ENCODE peak calls at places on chromosome 22, in seven cellular contexts. A is dorsolateral prefrontal cortex, J is astrocyte of the spinal cord, M is lower lobe of right lung, H is BJ, D is IMR-90, B is uterus. F is an unnamed sample.

GRCh38 chr22:45916515-45916914 is 60.4 kb downstream of the WNT7B start:
- DNase-seq in J (peak), M (no peak), H (no peak), A (no peak), B (no peak), D (no peak), F (no peak)

GRCh38 chr22:29109853-29110252 is 37.0 kb downstream of the KREMEN1 start:
- DNase-seq in J (no peak), A (no peak), D (peak), B (no peak), H (no peak), M (no peak), F (no peak)

GRCh38 chr22:17924735-17925727 is 99.3 kb downstream of the MICAL3 start:
- DNase-seq in J (no peak), A (no peak), D (no peak), B (peak), M (no peak), H (no peak), F (no peak)

GRCh38 chr22:18975434-18976196 is 39.5 kb upstream of the PRODH start:
- DNase-seq in M (peak), J (no peak), A (no peak), D (no peak), H (no peak), B (no peak), F (no peak)

GRCh38 chr22:23557036-23557435 is 23.1 kb downstream of the IGLL1 start:
- DNase-seq in A (no peak), H (no peak), J (no peak), M (no peak), B (no peak), D (no peak), F (no peak)

GRCh38 chr22:27130949-27131745 is 473.8 kb downstream of the MIAT start:
- DNase-seq in H (no peak), J (no peak), A (no peak), D (no peak), M (no peak), B (no peak), F (no peak)

GRCh38 chr22:29883831-29884139 is 811 bp downstream of the MTMR3 start:
- DNase-seq in M (no peak), J (peak), D (peak), H (no peak), A (no peak), B (no peak), F (no peak)

GRCh38 chr22:45709866-45710265 is 38.2 kb downstream of the ATXN10 start:
- DNase-seq in D (peak), H (peak), J (peak), M (no peak), A (no peak), B (no peak), F (no peak)

GRCh38 chr22:19134176-19134831 is 3.2 kb downstream of the TSSK2 start:
- DNase-seq in A (no peak), J (no peak), H (no peak), B (no peak), M (no peak), D (no peak), F (no peak)

GRCh38 chr22:45638834-45639746 is 32.5 kb upstream of the ATXN10 start:
- DNase-seq in A (no peak), B (peak), H (no peak), D (no peak), J (peak), M (peak), F (no peak)

GRCh38 chr22:42489000-42489399 is 30.6 kb downstream of the RRP7A start:
- DNase-seq in J (no peak), M (no peak), B (no peak), D (no peak), H (no peak), A (no peak), F (no peak)

GRCh38 chr22:18024276-18024939 is at the start of gene MICAL3:
- DNase-seq in J (peak), B (peak), A (peak), D (peak), M (no peak), H (no peak), F (no peak)

GRCh38 chr22:17638182-17638431 is 450 bp upstream of the BCL2L13 start:
- DNase-seq in A (no peak), D (no peak), B (no peak), M (no peak), H (no peak), J (no peak), F (peak)

GRCh38 chr22:30424471-30425326 is 869 bp upstream of the MTFP1 start:
- DNase-seq in H (no peak), A (no peak), D (peak), B (no peak), J (no peak), M (no peak), F (peak)

GRCh38 chr22:46421272-46421671 is 85.8 kb downstream of the TRMU start:
- DNase-seq in A (no peak), M (peak), D (no peak), J (no peak), B (no peak), H (no peak), F (no peak)

GRCh38 chr22:45775062-45775461 is 103.4 kb downstream of the ATXN10 start:
- DNase-seq in M (no peak), J (no peak), D (no peak), B (no peak), A (no peak), H (no peak), F (no peak)

GRCh38 chr22:29871684-29872083 is 11.3 kb upstream of the MTMR3 start:
- DNase-seq in J (no peak), M (no peak), A (no peak), D (no peak), H (no peak), B (peak), F (no peak)

GRCh38 chr22:35978889-35979288 is 49.7 kb downstream of the RBFOX2 start:
- DNase-seq in B (peak), D (no peak), M (no peak), A (no peak), H (no peak), J (no peak), F (no peak)

GRCh38 chr22:23404689-23405365 is 175.3 kb downstream of the IGLL1 start:
- DNase-seq in B (no peak), D (peak), H (no peak), M (no peak), J (peak), A (no peak), F (no peak)

GRCh38 chr22:37033605-37034430 is 14.3 kb downstream of the MPST start:
- DNase-seq in D (no peak), B (no peak), H (no peak), A (no peak), J (no peak), M (no peak), F (no peak)

GRCh38 chr22:24066260-24066659 is 55.2 kb downstream of the CABIN1 start:
- DNase-seq in H (no peak), D (no peak), M (no peak), A (no peak), J (no peak), B (no peak), F (no peak)

GRCh38 chr22:29470159-29470855 is 9.7 kb upstream of the NEFH start:
- DNase-seq in M (peak), H (no peak), B (no peak), A (peak), J (peak), D (peak), F (no peak)

GRCh38 chr22:30327864-30328345 is 1.2 kb upstream of the TBC1D10A start:
- DNase-seq in J (no peak), B (no peak), M (no peak), A (no peak), H (no peak), D (no peak), F (no peak)

DNA sequence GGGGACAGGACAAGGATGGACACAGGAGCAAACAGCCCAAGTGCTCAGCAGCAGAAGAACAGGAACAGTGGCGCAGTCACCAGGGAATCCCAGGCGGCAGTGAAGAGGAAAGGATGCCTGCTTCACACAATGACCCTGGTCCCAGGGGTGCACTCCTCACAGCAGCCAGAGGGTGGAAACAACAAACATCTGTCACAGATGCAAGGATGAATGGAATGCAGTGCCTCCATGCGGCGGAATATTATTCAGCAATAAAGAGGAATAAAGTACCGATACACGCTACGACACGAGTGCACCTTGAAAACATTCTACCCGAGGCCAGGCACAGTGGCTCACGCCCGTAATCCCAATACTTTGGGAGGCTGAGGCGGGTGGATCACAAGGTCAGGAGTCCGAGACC is 12.7 kb downstream of the CSNK1E start:
- DNase-seq in D (no peak), H (no peak), A (no peak), M (no peak), B (no peak), J (no peak), F (no peak)
- TF ChIP-seq CTCF in D (peak), H (no peak), A (peak), M (no peak), B (peak), J (no peak), F (peak)

DNA sequence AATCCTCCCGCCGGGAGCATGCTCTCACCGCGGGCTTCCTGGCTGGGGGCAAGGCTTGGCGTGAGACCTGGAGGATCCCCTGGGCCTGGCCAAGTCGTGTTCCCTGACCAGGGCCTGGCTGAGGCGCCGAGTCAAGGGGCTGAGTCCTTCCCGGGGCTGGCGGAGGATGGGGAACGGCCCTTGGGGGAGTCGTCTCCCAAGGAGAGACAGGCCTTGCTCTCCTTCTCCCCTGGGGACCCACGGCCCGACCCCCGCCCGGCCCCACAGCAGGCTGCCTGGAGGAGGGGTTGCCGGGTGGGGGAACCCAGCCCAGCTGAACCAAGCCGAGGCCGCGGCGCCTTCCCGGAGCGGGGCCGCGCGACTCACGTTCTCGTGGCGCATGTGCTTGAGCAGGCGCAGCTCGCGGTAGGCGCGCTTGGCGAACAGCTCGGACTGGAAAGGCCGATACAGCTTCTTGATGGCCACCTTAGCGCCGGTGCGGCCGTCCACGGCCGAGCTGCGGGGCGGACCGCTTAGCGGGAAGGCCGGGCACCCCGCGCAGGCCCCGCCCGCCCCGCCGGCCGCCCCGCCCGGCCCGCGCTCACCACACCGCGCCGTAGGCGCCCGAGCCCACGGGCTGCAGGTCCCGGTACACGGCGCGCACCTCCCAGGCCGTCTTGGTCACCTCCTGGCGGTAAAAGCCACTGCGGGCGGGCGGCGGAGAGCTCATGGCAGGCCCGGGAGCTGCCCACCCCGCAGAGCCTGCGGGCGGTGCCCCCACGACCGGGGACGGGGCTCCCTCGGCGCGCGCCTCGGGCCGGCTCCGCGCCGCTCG is 475 bp downstream of the MAPK12 start:
- DNase-seq in J (peak), A (peak), D (peak), B (no peak), M (peak), H (no peak), F (no peak)
- H3K4me3 ChIP-seq in J (peak), A (peak), D (peak), B (peak), M (peak), H (peak), F (peak)

DNA sequence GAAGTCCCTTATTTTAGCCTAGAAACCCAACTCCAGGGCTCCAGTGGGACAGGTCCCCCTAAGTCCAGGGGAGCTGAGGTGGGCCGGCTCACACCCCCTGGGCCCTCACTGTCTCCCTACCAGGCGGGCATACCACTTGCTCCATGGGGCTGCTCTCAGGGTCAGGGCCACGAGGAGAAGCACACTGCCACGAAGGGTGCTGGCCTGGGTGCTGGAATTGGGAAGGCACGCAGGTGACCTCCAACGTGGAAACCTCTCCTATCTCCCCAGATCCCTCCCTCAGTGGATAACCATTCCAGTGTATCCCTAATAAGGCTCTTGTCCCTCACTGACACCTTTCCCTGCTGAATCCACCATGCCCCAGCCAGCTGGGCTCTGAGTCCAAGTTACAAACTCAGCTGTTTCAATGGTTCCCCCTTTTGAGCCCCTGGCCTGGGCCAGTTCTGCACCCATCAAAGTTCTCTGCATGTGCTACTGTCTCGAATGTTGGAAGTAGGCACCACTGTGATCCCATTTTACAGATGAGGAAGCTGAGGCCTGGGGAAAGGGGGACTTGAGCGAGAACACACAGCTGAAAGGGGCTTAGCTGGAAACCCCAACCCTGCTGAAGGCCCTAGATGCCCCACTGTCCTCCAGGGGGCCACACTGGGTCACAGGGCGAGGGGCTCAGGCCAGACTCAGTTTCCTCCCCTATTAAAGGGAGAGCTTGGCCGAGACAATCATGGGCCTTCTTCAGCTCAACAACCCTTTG is 1.5 kb downstream of the SHISAL1 start:
- DNase-seq in D (no peak), H (no peak), B (no peak), A (no peak), M (no peak), J (no peak), F (no peak)
- TF ChIP-seq CTCF in D (peak), H (peak), B (no peak), A (no peak), M (no peak), J (peak), F (peak)

GRCh38 chr22:40498454-40499186 is 128.2 kb downstream of the SGSM3 start:
- DNase-seq in M (no peak), B (no peak), J (peak), A (no peak), D (peak), H (peak), F (no peak)

GRCh38 chr22:40502919-40503318 is 132.5 kb downstream of the SGSM3 start:
- DNase-seq in J (no peak), A (no peak), H (no peak), D (no peak), B (no peak), M (no peak), F (no peak)

GRCh38 chr22:40504285-40505249 is 132.0 kb downstream of the MRTFA start:
- DNase-seq in M (no peak), B (no peak), D (no peak), A (no peak), J (no peak), H (no peak), F (no peak)

DNA sequence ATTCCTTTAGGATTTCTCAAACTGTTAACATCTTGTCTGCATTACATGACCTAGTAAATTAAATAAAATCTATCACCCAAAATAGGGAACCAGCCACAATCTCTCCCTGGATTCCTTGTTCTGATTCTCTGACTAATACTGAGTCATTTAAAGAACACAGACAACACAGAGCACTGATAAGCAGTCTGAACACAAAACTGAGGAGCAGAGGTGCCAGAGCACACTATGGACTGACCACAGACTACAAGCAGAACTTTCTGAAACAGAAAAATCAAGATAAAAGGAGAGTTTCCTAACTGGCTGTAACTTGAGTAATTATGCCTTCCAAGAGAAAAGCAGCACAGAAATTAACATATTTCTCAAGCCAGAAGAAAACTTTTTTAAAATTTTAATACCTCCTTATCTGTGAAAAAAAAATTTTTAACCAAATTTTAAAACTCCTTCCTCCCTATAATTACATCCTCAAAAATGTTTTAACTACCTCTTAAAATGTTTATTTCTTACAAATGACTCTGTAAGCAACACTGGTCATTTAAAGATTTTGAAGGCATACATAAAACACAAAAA is 128.9 kb downstream of the SGSM3 start:
- DNase-seq in M (no peak), B (peak), H (peak), J (peak), D (peak), A (no peak), F (no peak)
- H3K4me3 ChIP-seq in M (no peak), B (no peak), H (no peak), J (no peak), D (no peak), A (no peak), F (no peak)

GRCh38 chr22:49699928-49700498 is 127.7 kb downstream of the BRD1 start:
- DNase-seq in B (no peak), J (no peak), M (no peak), D (no peak), A (no peak), H (no peak), F (no peak)

GRCh38 chr22:49702068-49702397 is 125.6 kb downstream of the BRD1 start:
- DNase-seq in H (no peak), M (no peak), A (no peak), B (no peak), J (no peak), D (no peak), F (no peak)

GRCh38 chr22:49703391-49703926 is 124.2 kb downstream of the BRD1 start:
- DNase-seq in J (no peak), A (no peak), H (no peak), D (no peak), M (no peak), B (no peak), F (no peak)

GRCh38 chr22:49699476-49699875 is 128.2 kb downstream of the BRD1 start:
- DNase-seq in M (no peak), B (no peak), D (no peak), J (no peak), A (no peak), H (no peak), F (no peak)

DNA sequence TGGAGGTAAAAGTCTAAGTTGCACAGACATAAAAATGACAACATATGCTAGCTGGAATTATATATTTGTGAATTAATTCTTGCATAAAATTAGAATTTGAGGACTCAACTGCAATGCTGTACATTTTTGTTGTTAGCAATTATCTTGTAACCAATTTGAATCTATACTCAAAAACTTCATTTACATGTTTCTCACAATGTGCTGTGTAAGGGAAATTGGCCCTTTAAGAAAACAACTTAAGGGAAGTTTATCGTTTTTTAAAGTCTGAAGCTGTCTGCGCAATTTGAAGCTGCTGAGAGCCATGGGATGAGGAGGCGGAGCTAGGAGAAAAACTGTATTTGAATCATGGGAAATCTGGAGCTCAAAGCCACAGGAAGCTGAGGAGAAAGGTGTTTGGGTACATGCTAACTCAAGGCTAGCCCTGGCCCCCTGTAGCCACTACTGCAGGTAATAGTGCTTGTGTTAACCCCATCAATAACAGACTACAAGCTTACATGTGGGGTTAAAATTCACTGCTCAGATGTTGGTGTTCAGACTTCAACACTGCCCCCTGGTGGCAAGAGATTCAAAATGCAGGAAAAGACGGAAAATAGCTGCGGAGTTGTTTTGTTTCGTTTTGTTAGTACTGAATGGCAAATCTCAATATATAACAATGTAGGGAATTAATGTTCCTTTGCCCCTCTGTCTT is 126.1 kb downstream of the BRD1 start:
- DNase-seq in J (no peak), H (no peak), A (no peak), B (no peak), M (no peak), D (no peak), F (no peak)
- TF ChIP-seq CTCF in J (no peak), H (peak), A (peak), B (no peak), M (peak), D (no peak), F (peak)

F was measured in retinal pigment epithelial cell.